ENCODE peak calls at places on chromosomes 13 and 19, in ten cellular contexts. One of them, this sample, is unnamed.

GRCh38 chr19:38838208-38838985 is 6.8 kb upstream of the ECH1 start:
- DNase-seq in stimulated activated CD4-positive, alpha-beta T cell treated with anti-CD3 and anti-CD28 coated beads, Interleukin-4, amount 100 ng/mL, for 1 hour: peak
- DNase-seq in activated B cell treated with CpG ODN at 0.5 μM for 24 hours: no peak
- DNase-seq in RWPE1: peak
- DNase-seq in nucleus accumbens: no peak
- DNase-seq in HCEC 1CT: no peak
- DNase-seq in BJ: no peak
- DNase-seq in effector CD4-positive, alpha-beta T cell: no peak
- DNase-seq in neural crest cell: no peak
- DNase-seq in transverse colon: no peak
- DNase-seq in this sample: no peak

GRCh38 chr13:46641274-46642081 is 88.5 kb downstream of the LRCH1 start:
- DNase-seq in stimulated activated CD4-positive, alpha-beta T cell treated with anti-CD3 and anti-CD28 coated beads, Interleukin-4, amount 100 ng/mL, for 1 hour: no peak
- DNase-seq in activated B cell treated with CpG ODN at 0.5 μM for 24 hours: no peak
- DNase-seq in RWPE1: no peak
- DNase-seq in nucleus accumbens: no peak
- DNase-seq in HCEC 1CT: no peak
- DNase-seq in BJ: no peak
- DNase-seq in effector CD4-positive, alpha-beta T cell: no peak
- DNase-seq in neural crest cell: no peak
- DNase-seq in transverse colon: no peak
- DNase-seq in this sample: no peak

GRCh38 chr19:3784607-3785463 is 1.3 kb downstream of the MATK start:
- DNase-seq in stimulated activated CD4-positive, alpha-beta T cell treated with anti-CD3 and anti-CD28 coated beads, Interleukin-4, amount 100 ng/mL, for 1 hour: no peak
- DNase-seq in activated B cell treated with CpG ODN at 0.5 μM for 24 hours: no peak
- DNase-seq in RWPE1: peak
- DNase-seq in nucleus accumbens: no peak
- DNase-seq in HCEC 1CT: no peak
- DNase-seq in BJ: no peak
- DNase-seq in effector CD4-positive, alpha-beta T cell: no peak
- DNase-seq in neural crest cell: no peak
- DNase-seq in transverse colon: no peak
- DNase-seq in this sample: no peak

GRCh38 chr19:45202637-45203036 is 24.1 kb downstream of the BLOC1S3 start:
- DNase-seq in stimulated activated CD4-positive, alpha-beta T cell treated with anti-CD3 and anti-CD28 coated beads, Interleukin-4, amount 100 ng/mL, for 1 hour: no peak
- DNase-seq in activated B cell treated with CpG ODN at 0.5 μM for 24 hours: no peak
- DNase-seq in RWPE1: no peak
- DNase-seq in nucleus accumbens: no peak
- DNase-seq in HCEC 1CT: no peak
- DNase-seq in BJ: no peak
- DNase-seq in effector CD4-positive, alpha-beta T cell: no peak
- DNase-seq in neural crest cell: no peak
- DNase-seq in transverse colon: no peak
- DNase-seq in this sample: no peak

GRCh38 chr19:49272204-49272603 is 52.8 kb downstream of the SLC6A16 start:
- DNase-seq in stimulated activated CD4-positive, alpha-beta T cell treated with anti-CD3 and anti-CD28 coated beads, Interleukin-4, amount 100 ng/mL, for 1 hour: no peak
- DNase-seq in activated B cell treated with CpG ODN at 0.5 μM for 24 hours: no peak
- DNase-seq in RWPE1: peak
- DNase-seq in nucleus accumbens: no peak
- DNase-seq in HCEC 1CT: peak
- DNase-seq in BJ: peak
- DNase-seq in effector CD4-positive, alpha-beta T cell: no peak
- DNase-seq in neural crest cell: no peak
- DNase-seq in transverse colon: no peak
- DNase-seq in this sample: no peak

GRCh38 chr19:32372726-32373613 is 27.6 kb downstream of the ZNF507 start:
- DNase-seq in stimulated activated CD4-positive, alpha-beta T cell treated with anti-CD3 and anti-CD28 coated beads, Interleukin-4, amount 100 ng/mL, for 1 hour: no peak
- DNase-seq in activated B cell treated with CpG ODN at 0.5 μM for 24 hours: no peak
- DNase-seq in RWPE1: no peak
- DNase-seq in nucleus accumbens: no peak
- DNase-seq in HCEC 1CT: peak
- DNase-seq in BJ: no peak
- DNase-seq in effector CD4-positive, alpha-beta T cell: no peak
- DNase-seq in neural crest cell: no peak
- DNase-seq in transverse colon: no peak
- DNase-seq in this sample: no peak

GRCh38 chr19:41264581-41265375 is 606 bp downstream of the HNRNPUL1 start:
- DNase-seq in stimulated activated CD4-positive, alpha-beta T cell treated with anti-CD3 and anti-CD28 coated beads, Interleukin-4, amount 100 ng/mL, for 1 hour: peak
- DNase-seq in activated B cell treated with CpG ODN at 0.5 μM for 24 hours: no peak
- DNase-seq in RWPE1: peak
- DNase-seq in nucleus accumbens: peak
- DNase-seq in HCEC 1CT: peak
- DNase-seq in BJ: no peak
- DNase-seq in effector CD4-positive, alpha-beta T cell: peak
- DNase-seq in neural crest cell: peak
- DNase-seq in transverse colon: peak
- DNase-seq in this sample: peak

GRCh38 chr13:59532405-59532804 is 631.3 kb downstream of the DIAPH3 start:
- DNase-seq in stimulated activated CD4-positive, alpha-beta T cell treated with anti-CD3 and anti-CD28 coated beads, Interleukin-4, amount 100 ng/mL, for 1 hour: no peak
- DNase-seq in activated B cell treated with CpG ODN at 0.5 μM for 24 hours: no peak
- DNase-seq in RWPE1: peak
- DNase-seq in nucleus accumbens: no peak
- DNase-seq in HCEC 1CT: no peak
- DNase-seq in BJ: no peak
- DNase-seq in effector CD4-positive, alpha-beta T cell: no peak
- DNase-seq in neural crest cell: no peak
- DNase-seq in transverse colon: no peak
- DNase-seq in this sample: no peak

GRCh38 chr13:36453518-36453917 is 21.2 kb downstream of the CCNA1 start:
- DNase-seq in stimulated activated CD4-positive, alpha-beta T cell treated with anti-CD3 and anti-CD28 coated beads, Interleukin-4, amount 100 ng/mL, for 1 hour: no peak
- DNase-seq in activated B cell treated with CpG ODN at 0.5 μM for 24 hours: no peak
- DNase-seq in RWPE1: no peak
- DNase-seq in nucleus accumbens: no peak
- DNase-seq in HCEC 1CT: no peak
- DNase-seq in BJ: no peak
- DNase-seq in effector CD4-positive, alpha-beta T cell: no peak
- DNase-seq in neural crest cell: no peak
- DNase-seq in transverse colon: no peak
- DNase-seq in this sample: no peak

GRCh38 chr19:46715620-46716012 is 1.3 kb downstream of the PRKD2 start:
- DNase-seq in stimulated activated CD4-positive, alpha-beta T cell treated with anti-CD3 and anti-CD28 coated beads, Interleukin-4, amount 100 ng/mL, for 1 hour: no peak
- DNase-seq in activated B cell treated with CpG ODN at 0.5 μM for 24 hours: no peak
- DNase-seq in RWPE1: peak
- DNase-seq in nucleus accumbens: no peak
- DNase-seq in HCEC 1CT: no peak
- DNase-seq in BJ: no peak
- DNase-seq in effector CD4-positive, alpha-beta T cell: no peak
- DNase-seq in neural crest cell: no peak
- DNase-seq in transverse colon: no peak
- DNase-seq in this sample: no peak

GRCh38 chr19:32581704-32582164 is 744 bp downstream of the PDCD5 start:
- DNase-seq in stimulated activated CD4-positive, alpha-beta T cell treated with anti-CD3 and anti-CD28 coated beads, Interleukin-4, amount 100 ng/mL, for 1 hour: no peak
- DNase-seq in activated B cell treated with CpG ODN at 0.5 μM for 24 hours: no peak
- DNase-seq in RWPE1: peak
- DNase-seq in nucleus accumbens: no peak
- DNase-seq in HCEC 1CT: peak
- DNase-seq in BJ: no peak
- DNase-seq in effector CD4-positive, alpha-beta T cell: no peak
- DNase-seq in neural crest cell: peak
- DNase-seq in transverse colon: peak
- DNase-seq in this sample: peak

GRCh38 chr13:108269601-108270328 is at the start of gene TNFSF13B:
- DNase-seq in stimulated activated CD4-positive, alpha-beta T cell treated with anti-CD3 and anti-CD28 coated beads, Interleukin-4, amount 100 ng/mL, for 1 hour: peak
- DNase-seq in activated B cell treated with CpG ODN at 0.5 μM for 24 hours: peak
- DNase-seq in RWPE1: no peak
- DNase-seq in nucleus accumbens: peak
- DNase-seq in HCEC 1CT: peak
- DNase-seq in BJ: peak
- DNase-seq in effector CD4-positive, alpha-beta T cell: peak
- DNase-seq in neural crest cell: no peak
- DNase-seq in transverse colon: peak
- DNase-seq in this sample: no peak

GRCh38 chr13:57546942-57547341 is 84.6 kb upstream of the PCDH17 start:
- DNase-seq in stimulated activated CD4-positive, alpha-beta T cell treated with anti-CD3 and anti-CD28 coated beads, Interleukin-4, amount 100 ng/mL, for 1 hour: no peak
- DNase-seq in activated B cell treated with CpG ODN at 0.5 μM for 24 hours: no peak
- DNase-seq in RWPE1: no peak
- DNase-seq in nucleus accumbens: no peak
- DNase-seq in HCEC 1CT: no peak
- DNase-seq in BJ: no peak
- DNase-seq in effector CD4-positive, alpha-beta T cell: no peak
- DNase-seq in neural crest cell: no peak
- DNase-seq in transverse colon: no peak
- DNase-seq in this sample: no peak

GRCh38 chr13:81446441-81446840 is 1105.5 kb upstream of the SPRY2 start:
- DNase-seq in stimulated activated CD4-positive, alpha-beta T cell treated with anti-CD3 and anti-CD28 coated beads, Interleukin-4, amount 100 ng/mL, for 1 hour: no peak
- DNase-seq in activated B cell treated with CpG ODN at 0.5 μM for 24 hours: no peak
- DNase-seq in RWPE1: no peak
- DNase-seq in nucleus accumbens: no peak
- DNase-seq in HCEC 1CT: no peak
- DNase-seq in BJ: no peak
- DNase-seq in effector CD4-positive, alpha-beta T cell: no peak
- DNase-seq in neural crest cell: no peak
- DNase-seq in transverse colon: no peak
- DNase-seq in this sample: no peak

GRCh38 chr13:99196466-99197256 is 4.0 kb upstream of the UBAC2 start:
- DNase-seq in stimulated activated CD4-positive, alpha-beta T cell treated with anti-CD3 and anti-CD28 coated beads, Interleukin-4, amount 100 ng/mL, for 1 hour: no peak
- DNase-seq in activated B cell treated with CpG ODN at 0.5 μM for 24 hours: no peak
- DNase-seq in RWPE1: peak
- DNase-seq in nucleus accumbens: no peak
- DNase-seq in HCEC 1CT: no peak
- DNase-seq in BJ: no peak
- DNase-seq in effector CD4-positive, alpha-beta T cell: no peak
- DNase-seq in neural crest cell: no peak
- DNase-seq in transverse colon: no peak
- DNase-seq in this sample: no peak

GRCh38 chr13:37475966-37476365 is 122.6 kb downstream of the POSTN start:
- DNase-seq in stimulated activated CD4-positive, alpha-beta T cell treated with anti-CD3 and anti-CD28 coated beads, Interleukin-4, amount 100 ng/mL, for 1 hour: no peak
- DNase-seq in activated B cell treated with CpG ODN at 0.5 μM for 24 hours: no peak
- DNase-seq in RWPE1: no peak
- DNase-seq in nucleus accumbens: no peak
- DNase-seq in HCEC 1CT: peak
- DNase-seq in BJ: no peak
- DNase-seq in effector CD4-positive, alpha-beta T cell: no peak
- DNase-seq in neural crest cell: no peak
- DNase-seq in transverse colon: no peak
- DNase-seq in this sample: no peak

GRCh38 chr13:30928971-30929370 is 3.5 kb upstream of the TEX26 start:
- DNase-seq in stimulated activated CD4-positive, alpha-beta T cell treated with anti-CD3 and anti-CD28 coated beads, Interleukin-4, amount 100 ng/mL, for 1 hour: no peak
- DNase-seq in activated B cell treated with CpG ODN at 0.5 μM for 24 hours: no peak
- DNase-seq in RWPE1: no peak
- DNase-seq in nucleus accumbens: no peak
- DNase-seq in HCEC 1CT: no peak
- DNase-seq in BJ: no peak
- DNase-seq in effector CD4-positive, alpha-beta T cell: no peak
- DNase-seq in neural crest cell: no peak
- DNase-seq in transverse colon: no peak
- DNase-seq in this sample: no peak

GRCh38 chr13:59747529-59747928 is 416.2 kb downstream of the DIAPH3 start:
- DNase-seq in stimulated activated CD4-positive, alpha-beta T cell treated with anti-CD3 and anti-CD28 coated beads, Interleukin-4, amount 100 ng/mL, for 1 hour: no peak
- DNase-seq in activated B cell treated with CpG ODN at 0.5 μM for 24 hours: no peak
- DNase-seq in RWPE1: no peak
- DNase-seq in nucleus accumbens: no peak
- DNase-seq in HCEC 1CT: no peak
- DNase-seq in BJ: no peak
- DNase-seq in effector CD4-positive, alpha-beta T cell: no peak
- DNase-seq in neural crest cell: no peak
- DNase-seq in transverse colon: no peak
- DNase-seq in this sample: peak

GRCh38 chr19:55406869-55407624 is 541 bp downstream of the UBE2S start:
- DNase-seq in stimulated activated CD4-positive, alpha-beta T cell treated with anti-CD3 and anti-CD28 coated beads, Interleukin-4, amount 100 ng/mL, for 1 hour: peak
- DNase-seq in activated B cell treated with CpG ODN at 0.5 μM for 24 hours: no peak
- DNase-seq in RWPE1: peak
- DNase-seq in nucleus accumbens: no peak
- DNase-seq in HCEC 1CT: no peak
- DNase-seq in BJ: no peak
- DNase-seq in effector CD4-positive, alpha-beta T cell: no peak
- DNase-seq in neural crest cell: no peak
- DNase-seq in transverse colon: peak
- DNase-seq in this sample: peak

GRCh38 chr19:46466536-46467199 is 4.7 kb downstream of the PNMA8A start:
- DNase-seq in stimulated activated CD4-positive, alpha-beta T cell treated with anti-CD3 and anti-CD28 coated beads, Interleukin-4, amount 100 ng/mL, for 1 hour: no peak
- DNase-seq in activated B cell treated with CpG ODN at 0.5 μM for 24 hours: no peak
- DNase-seq in RWPE1: peak
- DNase-seq in nucleus accumbens: no peak
- DNase-seq in HCEC 1CT: peak
- DNase-seq in BJ: peak
- DNase-seq in effector CD4-positive, alpha-beta T cell: no peak
- DNase-seq in neural crest cell: no peak
- DNase-seq in transverse colon: peak
- DNase-seq in this sample: no peak

GRCh38 chr19:2690856-2691255 is 11.6 kb downstream of the GNG7 start:
- DNase-seq in stimulated activated CD4-positive, alpha-beta T cell treated with anti-CD3 and anti-CD28 coated beads, Interleukin-4, amount 100 ng/mL, for 1 hour: no peak
- DNase-seq in activated B cell treated with CpG ODN at 0.5 μM for 24 hours: no peak
- DNase-seq in RWPE1: no peak
- DNase-seq in nucleus accumbens: peak
- DNase-seq in HCEC 1CT: no peak
- DNase-seq in BJ: no peak
- DNase-seq in effector CD4-positive, alpha-beta T cell: no peak
- DNase-seq in neural crest cell: no peak
- DNase-seq in transverse colon: no peak
- DNase-seq in this sample: no peak

GRCh38 chr19:50820549-50821247 is 2.9 kb downstream of the KLK1 start:
- DNase-seq in stimulated activated CD4-positive, alpha-beta T cell treated with anti-CD3 and anti-CD28 coated beads, Interleukin-4, amount 100 ng/mL, for 1 hour: no peak
- DNase-seq in activated B cell treated with CpG ODN at 0.5 μM for 24 hours: no peak
- DNase-seq in RWPE1: no peak
- DNase-seq in nucleus accumbens: no peak
- DNase-seq in HCEC 1CT: no peak
- DNase-seq in BJ: no peak
- DNase-seq in effector CD4-positive, alpha-beta T cell: no peak
- DNase-seq in neural crest cell: no peak
- DNase-seq in transverse colon: peak
- DNase-seq in this sample: peak

GRCh38 chr19:17775245-17775927 is 19.6 kb upstream of the B3GNT3 start:
- DNase-seq in stimulated activated CD4-positive, alpha-beta T cell treated with anti-CD3 and anti-CD28 coated beads, Interleukin-4, amount 100 ng/mL, for 1 hour: peak
- DNase-seq in activated B cell treated with CpG ODN at 0.5 μM for 24 hours: no peak
- DNase-seq in RWPE1: no peak
- DNase-seq in nucleus accumbens: peak
- DNase-seq in HCEC 1CT: peak
- DNase-seq in BJ: no peak
- DNase-seq in effector CD4-positive, alpha-beta T cell: no peak
- DNase-seq in neural crest cell: peak
- DNase-seq in transverse colon: peak
- DNase-seq in this sample: peak

GRCh38 chr19:10104665-10105221 is 1.4 kb upstream of the PPAN start:
- DNase-seq in stimulated activated CD4-positive, alpha-beta T cell treated with anti-CD3 and anti-CD28 coated beads, Interleukin-4, amount 100 ng/mL, for 1 hour: peak
- DNase-seq in activated B cell treated with CpG ODN at 0.5 μM for 24 hours: peak
- DNase-seq in RWPE1: no peak
- DNase-seq in nucleus accumbens: no peak
- DNase-seq in HCEC 1CT: no peak
- DNase-seq in BJ: no peak
- DNase-seq in effector CD4-positive, alpha-beta T cell: peak
- DNase-seq in neural crest cell: no peak
- DNase-seq in transverse colon: peak
- DNase-seq in this sample: peak

GRCh38 chr19:33702606-33703437 is 81.1 kb downstream of the CHST8 start:
- DNase-seq in stimulated activated CD4-positive, alpha-beta T cell treated with anti-CD3 and anti-CD28 coated beads, Interleukin-4, amount 100 ng/mL, for 1 hour: no peak
- DNase-seq in activated B cell treated with CpG ODN at 0.5 μM for 24 hours: no peak
- DNase-seq in RWPE1: no peak
- DNase-seq in nucleus accumbens: no peak
- DNase-seq in HCEC 1CT: no peak
- DNase-seq in BJ: no peak
- DNase-seq in effector CD4-positive, alpha-beta T cell: no peak
- DNase-seq in neural crest cell: no peak
- DNase-seq in transverse colon: no peak
- DNase-seq in this sample: no peak

GRCh38 chr19:13036366-13036976 is 41.2 kb downstream of the NFIX start:
- DNase-seq in stimulated activated CD4-positive, alpha-beta T cell treated with anti-CD3 and anti-CD28 coated beads, Interleukin-4, amount 100 ng/mL, for 1 hour: no peak
- DNase-seq in activated B cell treated with CpG ODN at 0.5 μM for 24 hours: no peak
- DNase-seq in RWPE1: peak
- DNase-seq in nucleus accumbens: no peak
- DNase-seq in HCEC 1CT: peak
- DNase-seq in BJ: no peak
- DNase-seq in effector CD4-positive, alpha-beta T cell: no peak
- DNase-seq in neural crest cell: no peak
- DNase-seq in transverse colon: peak
- DNase-seq in this sample: no peak

GRCh38 chr13:50845211-50845610 is 1.7 kb upstream of the DLEU7 start:
- DNase-seq in stimulated activated CD4-positive, alpha-beta T cell treated with anti-CD3 and anti-CD28 coated beads, Interleukin-4, amount 100 ng/mL, for 1 hour: no peak
- DNase-seq in activated B cell treated with CpG ODN at 0.5 μM for 24 hours: no peak
- DNase-seq in RWPE1: no peak
- DNase-seq in nucleus accumbens: no peak
- DNase-seq in HCEC 1CT: no peak
- DNase-seq in BJ: no peak
- DNase-seq in effector CD4-positive, alpha-beta T cell: no peak
- DNase-seq in neural crest cell: no peak
- DNase-seq in transverse colon: no peak
- DNase-seq in this sample: no peak

GRCh38 chr13:19597523-19597922 is 35.9 kb upstream of the MPHOSPH8 start:
- DNase-seq in stimulated activated CD4-positive, alpha-beta T cell treated with anti-CD3 and anti-CD28 coated beads, Interleukin-4, amount 100 ng/mL, for 1 hour: no peak
- DNase-seq in activated B cell treated with CpG ODN at 0.5 μM for 24 hours: no peak
- DNase-seq in RWPE1: peak
- DNase-seq in nucleus accumbens: no peak
- DNase-seq in HCEC 1CT: peak
- DNase-seq in BJ: no peak
- DNase-seq in effector CD4-positive, alpha-beta T cell: no peak
- DNase-seq in neural crest cell: no peak
- DNase-seq in transverse colon: no peak
- DNase-seq in this sample: no peak